ENCODE peak calls at places on chromosomes 3 and 15, in nine cellular contexts. One of them, this sample, is unnamed.

GRCh38 chr3:169389211-169389924 is 274.1 kb downstream of the MECOM start:
- DNase-seq in GM12878: no peak
- DNase-seq in NCI-H1092 treated with DMSO at 0.1 percent for 48 hours: no peak
- DNase-seq in activated CD4-positive, alpha-beta T cell treated with anti-CD3 and anti-CD28 coated beads, Interleukin-2, amount 50 U/mL, for 1 hour: no peak
- DNase-seq in GM06990: no peak
- DNase-seq in neural crest cell: no peak
- DNase-seq in IMR-90: no peak
- DNase-seq in heart left ventricle: no peak
- DNase-seq in coronary artery: no peak
- DNase-seq in this sample: no peak

GRCh38 chr15:70789213-70789612 is 25.9 kb upstream of the UACA start:
- DNase-seq in GM12878: no peak
- DNase-seq in NCI-H1092 treated with DMSO at 0.1 percent for 48 hours: no peak
- DNase-seq in activated CD4-positive, alpha-beta T cell treated with anti-CD3 and anti-CD28 coated beads, Interleukin-2, amount 50 U/mL, for 1 hour: no peak
- DNase-seq in GM06990: no peak
- DNase-seq in neural crest cell: no peak
- DNase-seq in IMR-90: peak
- DNase-seq in heart left ventricle: no peak
- DNase-seq in coronary artery: no peak
- DNase-seq in this sample: no peak

GRCh38 chr15:41820791-41821423 is 7.0 kb upstream of the JMJD7 start:
- DNase-seq in GM12878: no peak
- DNase-seq in NCI-H1092 treated with DMSO at 0.1 percent for 48 hours: no peak
- DNase-seq in activated CD4-positive, alpha-beta T cell treated with anti-CD3 and anti-CD28 coated beads, Interleukin-2, amount 50 U/mL, for 1 hour: no peak
- DNase-seq in GM06990: no peak
- DNase-seq in neural crest cell: no peak
- DNase-seq in IMR-90: no peak
- DNase-seq in heart left ventricle: no peak
- DNase-seq in coronary artery: no peak
- DNase-seq in this sample: no peak

GRCh38 chr3:124248471-124249028 is 256.6 kb upstream of the ROPN1 start:
- DNase-seq in GM12878: no peak
- DNase-seq in NCI-H1092 treated with DMSO at 0.1 percent for 48 hours: no peak
- DNase-seq in activated CD4-positive, alpha-beta T cell treated with anti-CD3 and anti-CD28 coated beads, Interleukin-2, amount 50 U/mL, for 1 hour: no peak
- DNase-seq in GM06990: no peak
- DNase-seq in neural crest cell: no peak
- DNase-seq in IMR-90: peak
- DNase-seq in heart left ventricle: peak
- DNase-seq in coronary artery: peak
- DNase-seq in this sample: peak

GRCh38 chr15:79084308-79084968 is 6.1 kb downstream of the RASGRF1 start:
- DNase-seq in GM12878: no peak
- DNase-seq in NCI-H1092 treated with DMSO at 0.1 percent for 48 hours: peak
- DNase-seq in activated CD4-positive, alpha-beta T cell treated with anti-CD3 and anti-CD28 coated beads, Interleukin-2, amount 50 U/mL, for 1 hour: no peak
- DNase-seq in GM06990: no peak
- DNase-seq in neural crest cell: no peak
- DNase-seq in IMR-90: no peak
- DNase-seq in heart left ventricle: peak
- DNase-seq in coronary artery: peak
- DNase-seq in this sample: no peak

GRCh38 chr3:10983219-10983916 is 9.2 kb upstream of the SLC6A1 start:
- DNase-seq in GM12878: no peak
- DNase-seq in NCI-H1092 treated with DMSO at 0.1 percent for 48 hours: peak
- DNase-seq in activated CD4-positive, alpha-beta T cell treated with anti-CD3 and anti-CD28 coated beads, Interleukin-2, amount 50 U/mL, for 1 hour: no peak
- DNase-seq in GM06990: no peak
- DNase-seq in neural crest cell: peak
- DNase-seq in IMR-90: peak
- DNase-seq in heart left ventricle: no peak
- DNase-seq in coronary artery: no peak
- DNase-seq in this sample: no peak

GRCh38 chr15:40850576-40851112 is 6.8 kb downstream of the SPINT1 start:
- DNase-seq in GM12878: no peak
- DNase-seq in NCI-H1092 treated with DMSO at 0.1 percent for 48 hours: no peak
- DNase-seq in activated CD4-positive, alpha-beta T cell treated with anti-CD3 and anti-CD28 coated beads, Interleukin-2, amount 50 U/mL, for 1 hour: no peak
- DNase-seq in GM06990: no peak
- DNase-seq in neural crest cell: no peak
- DNase-seq in IMR-90: no peak
- DNase-seq in heart left ventricle: no peak
- DNase-seq in coronary artery: no peak
- DNase-seq in this sample: no peak

GRCh38 chr3:18237251-18238005 is 187.7 kb downstream of the SATB1 start:
- DNase-seq in GM12878: no peak
- DNase-seq in NCI-H1092 treated with DMSO at 0.1 percent for 48 hours: peak
- DNase-seq in activated CD4-positive, alpha-beta T cell treated with anti-CD3 and anti-CD28 coated beads, Interleukin-2, amount 50 U/mL, for 1 hour: no peak
- DNase-seq in GM06990: peak
- DNase-seq in neural crest cell: no peak
- DNase-seq in IMR-90: peak
- DNase-seq in heart left ventricle: peak
- DNase-seq in coronary artery: no peak
- DNase-seq in this sample: peak

GRCh38 chr15:85473455-85473854 is 93.1 kb downstream of the AKAP13 start:
- DNase-seq in GM12878: no peak
- DNase-seq in NCI-H1092 treated with DMSO at 0.1 percent for 48 hours: no peak
- DNase-seq in activated CD4-positive, alpha-beta T cell treated with anti-CD3 and anti-CD28 coated beads, Interleukin-2, amount 50 U/mL, for 1 hour: no peak
- DNase-seq in GM06990: no peak
- DNase-seq in neural crest cell: no peak
- DNase-seq in IMR-90: peak
- DNase-seq in heart left ventricle: no peak
- DNase-seq in coronary artery: no peak
- DNase-seq in this sample: peak

GRCh38 chr3:29764059-29764458 is 483.2 kb downstream of the RBMS3 start:
- DNase-seq in GM12878: no peak
- DNase-seq in NCI-H1092 treated with DMSO at 0.1 percent for 48 hours: peak
- DNase-seq in activated CD4-positive, alpha-beta T cell treated with anti-CD3 and anti-CD28 coated beads, Interleukin-2, amount 50 U/mL, for 1 hour: no peak
- DNase-seq in GM06990: no peak
- DNase-seq in neural crest cell: no peak
- DNase-seq in IMR-90: peak
- DNase-seq in heart left ventricle: no peak
- DNase-seq in coronary artery: no peak
- DNase-seq in this sample: peak

GRCh38 chr3:139745831-139746230 is 68.1 kb upstream of the NMNAT3 start:
- DNase-seq in GM12878: no peak
- DNase-seq in NCI-H1092 treated with DMSO at 0.1 percent for 48 hours: no peak
- DNase-seq in activated CD4-positive, alpha-beta T cell treated with anti-CD3 and anti-CD28 coated beads, Interleukin-2, amount 50 U/mL, for 1 hour: no peak
- DNase-seq in GM06990: no peak
- DNase-seq in neural crest cell: no peak
- DNase-seq in IMR-90: peak
- DNase-seq in heart left ventricle: peak
- DNase-seq in coronary artery: no peak
- DNase-seq in this sample: peak

GRCh38 chr3:107116251-107116650 is 261.0 kb upstream of the CCDC54 start:
- DNase-seq in GM12878: no peak
- DNase-seq in NCI-H1092 treated with DMSO at 0.1 percent for 48 hours: no peak
- DNase-seq in activated CD4-positive, alpha-beta T cell treated with anti-CD3 and anti-CD28 coated beads, Interleukin-2, amount 50 U/mL, for 1 hour: no peak
- DNase-seq in GM06990: no peak
- DNase-seq in neural crest cell: no peak
- DNase-seq in IMR-90: no peak
- DNase-seq in heart left ventricle: no peak
- DNase-seq in coronary artery: no peak
- DNase-seq in this sample: no peak

GRCh38 chr15:67879440-67880129 is 39.7 kb upstream of the RNU6-1 start:
- DNase-seq in GM12878: no peak
- DNase-seq in NCI-H1092 treated with DMSO at 0.1 percent for 48 hours: no peak
- DNase-seq in activated CD4-positive, alpha-beta T cell treated with anti-CD3 and anti-CD28 coated beads, Interleukin-2, amount 50 U/mL, for 1 hour: no peak
- DNase-seq in GM06990: no peak
- DNase-seq in neural crest cell: no peak
- DNase-seq in IMR-90: no peak
- DNase-seq in heart left ventricle: no peak
- DNase-seq in coronary artery: no peak
- DNase-seq in this sample: no peak

GRCh38 chr3:30749230-30749629 is 142.8 kb downstream of the TGFBR2 start:
- DNase-seq in GM12878: no peak
- DNase-seq in NCI-H1092 treated with DMSO at 0.1 percent for 48 hours: no peak
- DNase-seq in activated CD4-positive, alpha-beta T cell treated with anti-CD3 and anti-CD28 coated beads, Interleukin-2, amount 50 U/mL, for 1 hour: no peak
- DNase-seq in GM06990: no peak
- DNase-seq in neural crest cell: no peak
- DNase-seq in IMR-90: no peak
- DNase-seq in heart left ventricle: no peak
- DNase-seq in coronary artery: no peak
- DNase-seq in this sample: no peak

GRCh38 chr15:86055688-86056087 is 24.0 kb upstream of the AGBL1 start:
- DNase-seq in GM12878: no peak
- DNase-seq in NCI-H1092 treated with DMSO at 0.1 percent for 48 hours: no peak
- DNase-seq in activated CD4-positive, alpha-beta T cell treated with anti-CD3 and anti-CD28 coated beads, Interleukin-2, amount 50 U/mL, for 1 hour: no peak
- DNase-seq in GM06990: no peak
- DNase-seq in neural crest cell: no peak
- DNase-seq in IMR-90: no peak
- DNase-seq in heart left ventricle: no peak
- DNase-seq in coronary artery: no peak
- DNase-seq in this sample: no peak

GRCh38 chr3:28590216-28590615 is 241.6 kb upstream of the AZI2 start:
- DNase-seq in GM12878: no peak
- DNase-seq in NCI-H1092 treated with DMSO at 0.1 percent for 48 hours: no peak
- DNase-seq in activated CD4-positive, alpha-beta T cell treated with anti-CD3 and anti-CD28 coated beads, Interleukin-2, amount 50 U/mL, for 1 hour: no peak
- DNase-seq in GM06990: no peak
- DNase-seq in neural crest cell: no peak
- DNase-seq in IMR-90: peak
- DNase-seq in heart left ventricle: no peak
- DNase-seq in coronary artery: no peak
- DNase-seq in this sample: no peak

GRCh38 chr3:125957674-125958510 is 11.1 kb upstream of the ROPN1B start:
- DNase-seq in GM12878: no peak
- DNase-seq in NCI-H1092 treated with DMSO at 0.1 percent for 48 hours: no peak
- DNase-seq in activated CD4-positive, alpha-beta T cell treated with anti-CD3 and anti-CD28 coated beads, Interleukin-2, amount 50 U/mL, for 1 hour: no peak
- DNase-seq in GM06990: no peak
- DNase-seq in neural crest cell: no peak
- DNase-seq in IMR-90: no peak
- DNase-seq in heart left ventricle: peak
- DNase-seq in coronary artery: no peak
- DNase-seq in this sample: no peak

GRCh38 chr15:73969151-73969759 is 22.8 kb downstream of the STOML1 start:
- DNase-seq in GM12878: no peak
- DNase-seq in NCI-H1092 treated with DMSO at 0.1 percent for 48 hours: no peak
- DNase-seq in activated CD4-positive, alpha-beta T cell treated with anti-CD3 and anti-CD28 coated beads, Interleukin-2, amount 50 U/mL, for 1 hour: no peak
- DNase-seq in GM06990: no peak
- DNase-seq in neural crest cell: no peak
- DNase-seq in IMR-90: no peak
- DNase-seq in heart left ventricle: no peak
- DNase-seq in coronary artery: peak
- DNase-seq in this sample: no peak

GRCh38 chr3:136277634-136278033 is 27.5 kb downstream of the PCCB start:
- DNase-seq in GM12878: no peak
- DNase-seq in NCI-H1092 treated with DMSO at 0.1 percent for 48 hours: peak
- DNase-seq in activated CD4-positive, alpha-beta T cell treated with anti-CD3 and anti-CD28 coated beads, Interleukin-2, amount 50 U/mL, for 1 hour: no peak
- DNase-seq in GM06990: no peak
- DNase-seq in neural crest cell: no peak
- DNase-seq in IMR-90: no peak
- DNase-seq in heart left ventricle: no peak
- DNase-seq in coronary artery: no peak
- DNase-seq in this sample: no peak

GRCh38 chr15:47750030-47750739 is 32.9 kb downstream of the SEMA6D start:
- DNase-seq in GM12878: no peak
- DNase-seq in NCI-H1092 treated with DMSO at 0.1 percent for 48 hours: no peak
- DNase-seq in activated CD4-positive, alpha-beta T cell treated with anti-CD3 and anti-CD28 coated beads, Interleukin-2, amount 50 U/mL, for 1 hour: no peak
- DNase-seq in GM06990: no peak
- DNase-seq in neural crest cell: no peak
- DNase-seq in IMR-90: peak
- DNase-seq in heart left ventricle: no peak
- DNase-seq in coronary artery: no peak
- DNase-seq in this sample: peak

GRCh38 chr3:133276594-133276993 is 123.3 kb upstream of the BFSP2 start:
- DNase-seq in GM12878: no peak
- DNase-seq in NCI-H1092 treated with DMSO at 0.1 percent for 48 hours: peak
- DNase-seq in activated CD4-positive, alpha-beta T cell treated with anti-CD3 and anti-CD28 coated beads, Interleukin-2, amount 50 U/mL, for 1 hour: no peak
- DNase-seq in GM06990: peak
- DNase-seq in neural crest cell: no peak
- DNase-seq in IMR-90: no peak
- DNase-seq in heart left ventricle: no peak
- DNase-seq in coronary artery: no peak
- DNase-seq in this sample: no peak

GRCh38 chr15:56919708-56920637 is 1.5 kb downstream of the TCF12 start:
- DNase-seq in GM12878: no peak
- DNase-seq in NCI-H1092 treated with DMSO at 0.1 percent for 48 hours: peak
- DNase-seq in activated CD4-positive, alpha-beta T cell treated with anti-CD3 and anti-CD28 coated beads, Interleukin-2, amount 50 U/mL, for 1 hour: peak
- DNase-seq in GM06990: no peak
- DNase-seq in neural crest cell: no peak
- DNase-seq in IMR-90: peak
- DNase-seq in heart left ventricle: peak
- DNase-seq in coronary artery: no peak
- DNase-seq in this sample: no peak

GRCh38 chr15:81379269-81379668 is 5.3 kb upstream of the TMC3 start:
- DNase-seq in GM12878: no peak
- DNase-seq in NCI-H1092 treated with DMSO at 0.1 percent for 48 hours: no peak
- DNase-seq in activated CD4-positive, alpha-beta T cell treated with anti-CD3 and anti-CD28 coated beads, Interleukin-2, amount 50 U/mL, for 1 hour: no peak
- DNase-seq in GM06990: no peak
- DNase-seq in neural crest cell: no peak
- DNase-seq in IMR-90: no peak
- DNase-seq in heart left ventricle: no peak
- DNase-seq in coronary artery: no peak
- DNase-seq in this sample: no peak

GRCh38 chr3:62569609-62570008 is 196.3 kb upstream of the FEZF2 start:
- DNase-seq in GM12878: no peak
- DNase-seq in NCI-H1092 treated with DMSO at 0.1 percent for 48 hours: no peak
- DNase-seq in activated CD4-positive, alpha-beta T cell treated with anti-CD3 and anti-CD28 coated beads, Interleukin-2, amount 50 U/mL, for 1 hour: no peak
- DNase-seq in GM06990: no peak
- DNase-seq in neural crest cell: no peak
- DNase-seq in IMR-90: no peak
- DNase-seq in heart left ventricle: no peak
- DNase-seq in coronary artery: no peak
- DNase-seq in this sample: no peak

GRCh38 chr15:83670628-83671027 is 16.7 kb downstream of the ADAMTSL3 start:
- DNase-seq in GM12878: no peak
- DNase-seq in NCI-H1092 treated with DMSO at 0.1 percent for 48 hours: no peak
- DNase-seq in activated CD4-positive, alpha-beta T cell treated with anti-CD3 and anti-CD28 coated beads, Interleukin-2, amount 50 U/mL, for 1 hour: no peak
- DNase-seq in GM06990: no peak
- DNase-seq in neural crest cell: no peak
- DNase-seq in IMR-90: no peak
- DNase-seq in heart left ventricle: no peak
- DNase-seq in coronary artery: no peak
- DNase-seq in this sample: no peak

GRCh38 chr15:42731461-42731860 is 5.5 kb downstream of the CDAN1 start:
- DNase-seq in GM12878: no peak
- DNase-seq in NCI-H1092 treated with DMSO at 0.1 percent for 48 hours: no peak
- DNase-seq in activated CD4-positive, alpha-beta T cell treated with anti-CD3 and anti-CD28 coated beads, Interleukin-2, amount 50 U/mL, for 1 hour: no peak
- DNase-seq in GM06990: no peak
- DNase-seq in neural crest cell: no peak
- DNase-seq in IMR-90: no peak
- DNase-seq in heart left ventricle: no peak
- DNase-seq in coronary artery: no peak
- DNase-seq in this sample: no peak

GRCh38 chr3:143084856-143085731 is 34.5 kb upstream of the CHST2 start:
- DNase-seq in GM12878: peak
- DNase-seq in NCI-H1092 treated with DMSO at 0.1 percent for 48 hours: no peak
- DNase-seq in activated CD4-positive, alpha-beta T cell treated with anti-CD3 and anti-CD28 coated beads, Interleukin-2, amount 50 U/mL, for 1 hour: no peak
- DNase-seq in GM06990: peak
- DNase-seq in neural crest cell: no peak
- DNase-seq in IMR-90: peak
- DNase-seq in heart left ventricle: no peak
- DNase-seq in coronary artery: no peak
- DNase-seq in this sample: peak

This sample was measured in skeletal muscle cell.